ENCODE peak calls at places on chromosomes 13 and 19, in five cellular contexts. One of them, this sample, is unnamed.

GRCh38 chr19:5801796-5802616 is 2.9 kb upstream of the NRTN start:
- DNase-seq in CD8-positive, alpha-beta T cell: no peak
- DNase-seq in astrocyte: no peak
- DNase-seq in HAP-1: no peak
- DNase-seq in aorta: peak; percentile 49
- DNase-seq in this sample: no peak

GRCh38 chr19:41804327-41804726 is 7.9 kb downstream of the CEACAM3 start:
- DNase-seq in CD8-positive, alpha-beta T cell: no peak
- DNase-seq in astrocyte: no peak
- DNase-seq in HAP-1: no peak
- DNase-seq in aorta: no peak
- DNase-seq in this sample: no peak

GRCh38 chr19:35860818-35861639 is 4.3 kb downstream of the KIRREL2 start:
- DNase-seq in CD8-positive, alpha-beta T cell: no peak
- DNase-seq in astrocyte: no peak
- DNase-seq in HAP-1: no peak
- DNase-seq in aorta: no peak
- DNase-seq in this sample: peak; percentile 74

GRCh38 chr13:74132152-74132767 is 1.9 kb downstream of the KLF12 start:
- DNase-seq in CD8-positive, alpha-beta T cell: no peak
- DNase-seq in astrocyte: peak; percentile 24
- DNase-seq in HAP-1: peak; percentile 47
- DNase-seq in aorta: no peak
- DNase-seq in this sample: no peak

GRCh38 chr13:40120288-40120687 is 464.8 kb downstream of the COG6 start:
- DNase-seq in CD8-positive, alpha-beta T cell: no peak
- DNase-seq in astrocyte: peak; percentile 63
- DNase-seq in HAP-1: peak; percentile 62
- DNase-seq in aorta: no peak
- DNase-seq in this sample: no peak

GRCh38 chr19:801030-801860 is 4.0 kb downstream of the PTBP1 start:
- DNase-seq in CD8-positive, alpha-beta T cell: no peak
- DNase-seq in astrocyte: no peak
- DNase-seq in HAP-1: no peak
- DNase-seq in aorta: peak; percentile 90
- DNase-seq in this sample: no peak

GRCh38 chr13:99313473-99313872 is 6.3 kb upstream of the GPR183 start:
- DNase-seq in CD8-positive, alpha-beta T cell: no peak
- DNase-seq in astrocyte: no peak
- DNase-seq in HAP-1: no peak
- DNase-seq in aorta: no peak
- DNase-seq in this sample: no peak

GRCh38 chr13:83881917-83882625 is at the start of gene SLITRK1:
- DNase-seq in CD8-positive, alpha-beta T cell: no peak
- DNase-seq in astrocyte: peak; percentile 60
- DNase-seq in HAP-1: peak; percentile 76
- DNase-seq in aorta: peak; percentile 60
- DNase-seq in this sample: peak; percentile 68

GRCh38 chr13:20161275-20161950 is 561 bp upstream of the GJA3 start:
- DNase-seq in CD8-positive, alpha-beta T cell: peak; percentile 51
- DNase-seq in astrocyte: no peak
- DNase-seq in HAP-1: no peak
- DNase-seq in aorta: no peak
- DNase-seq in this sample: no peak

GRCh38 chr19:13839938-13840750 is 36.8 kb upstream of the NANOS3 start:
- DNase-seq in CD8-positive, alpha-beta T cell: no peak
- DNase-seq in astrocyte: no peak
- DNase-seq in HAP-1: no peak
- DNase-seq in aorta: peak; percentile 90
- DNase-seq in this sample: no peak

GRCh38 chr19:51808333-51808986 is 13.5 kb downstream of the FPR3 start:
- DNase-seq in CD8-positive, alpha-beta T cell: no peak
- DNase-seq in astrocyte: no peak
- DNase-seq in HAP-1: no peak
- DNase-seq in aorta: no peak
- DNase-seq in this sample: no peak

GRCh38 chr19:17610384-17610783 is 54.9 kb downstream of the COLGALT1 start:
- DNase-seq in CD8-positive, alpha-beta T cell: no peak
- DNase-seq in astrocyte: no peak
- DNase-seq in HAP-1: peak; percentile 22
- DNase-seq in aorta: no peak
- DNase-seq in this sample: no peak

GRCh38 chr13:29515372-29515771 is 80.1 kb downstream of the SLC7A1 start:
- DNase-seq in CD8-positive, alpha-beta T cell: no peak
- DNase-seq in astrocyte: no peak
- DNase-seq in HAP-1: no peak
- DNase-seq in aorta: no peak
- DNase-seq in this sample: no peak

GRCh38 chr13:74005320-74006154 is 128.7 kb downstream of the KLF12 start:
- DNase-seq in CD8-positive, alpha-beta T cell: no peak
- DNase-seq in astrocyte: no peak
- DNase-seq in HAP-1: no peak
- DNase-seq in aorta: no peak
- DNase-seq in this sample: no peak

GRCh38 chr13:95573226-95573625 is 20.7 kb downstream of the CLDN10 start:
- DNase-seq in CD8-positive, alpha-beta T cell: no peak
- DNase-seq in astrocyte: no peak
- DNase-seq in HAP-1: peak; percentile 69
- DNase-seq in aorta: no peak
- DNase-seq in this sample: no peak

GRCh38 chr19:6297202-6297601 is 17.4 kb upstream of the MLLT1 start:
- DNase-seq in CD8-positive, alpha-beta T cell: no peak
- DNase-seq in astrocyte: no peak
- DNase-seq in HAP-1: no peak
- DNase-seq in aorta: no peak
- DNase-seq in this sample: no peak

GRCh38 chr19:47848871-47849473 is 10.1 kb upstream of the TPRX2 start:
- DNase-seq in CD8-positive, alpha-beta T cell: peak; percentile 1
- DNase-seq in astrocyte: no peak
- DNase-seq in HAP-1: peak; percentile 80
- DNase-seq in aorta: peak; percentile 53
- DNase-seq in this sample: no peak

GRCh38 chr19:6753178-6754031 is 13.8 kb downstream of the SH2D3A start:
- DNase-seq in CD8-positive, alpha-beta T cell: peak; percentile 55
- DNase-seq in astrocyte: peak; percentile 39
- DNase-seq in HAP-1: peak; percentile 82
- DNase-seq in aorta: peak; percentile 83
- DNase-seq in this sample: no peak

GRCh38 chr13:30376426-30377311 is 45.6 kb upstream of the UBE2L5 start:
- DNase-seq in CD8-positive, alpha-beta T cell: peak; percentile 62
- DNase-seq in astrocyte: no peak
- DNase-seq in HAP-1: no peak
- DNase-seq in aorta: no peak
- DNase-seq in this sample: no peak

GRCh38 chr19:39692166-39692565 is 12.1 kb upstream of the LGALS14 start:
- DNase-seq in CD8-positive, alpha-beta T cell: no peak
- DNase-seq in astrocyte: no peak
- DNase-seq in HAP-1: no peak
- DNase-seq in aorta: no peak
- DNase-seq in this sample: no peak

GRCh38 chr13:50353651-50354415 is 338.6 kb downstream of the KCNRG start:
- DNase-seq in CD8-positive, alpha-beta T cell: no peak
- DNase-seq in astrocyte: peak; percentile 68
- DNase-seq in HAP-1: no peak
- DNase-seq in aorta: no peak
- DNase-seq in this sample: no peak

GRCh38 chr13:31172001-31172400 is 10.3 kb upstream of the HSPH1 start:
- DNase-seq in CD8-positive, alpha-beta T cell: no peak
- DNase-seq in astrocyte: peak; percentile 55
- DNase-seq in HAP-1: no peak
- DNase-seq in aorta: no peak
- DNase-seq in this sample: no peak

GRCh38 chr13:45289936-45290563 is 50.9 kb downstream of the TPT1 start:
- DNase-seq in CD8-positive, alpha-beta T cell: no peak
- DNase-seq in astrocyte: no peak
- DNase-seq in HAP-1: peak; percentile 99
- DNase-seq in aorta: no peak
- DNase-seq in this sample: no peak

GRCh38 chr19:54470991-54471782 is 1.9 kb downstream of the CDC42EP5 start:
- DNase-seq in CD8-positive, alpha-beta T cell: no peak
- DNase-seq in astrocyte: no peak
- DNase-seq in HAP-1: no peak
- DNase-seq in aorta: peak; percentile 59
- DNase-seq in this sample: no peak
- H3K4me3 ChIP-seq in CD8-positive, alpha-beta T cell: no peak overlapping the region
- H3K4me3 ChIP-seq in astrocyte: peak overlapping the region; percentile 33
- H3K4me3 ChIP-seq in HAP-1: no peak overlapping the region
- H3K4me3 ChIP-seq in aorta: peak overlapping the region; percentile 29
- H3K4me3 ChIP-seq in this sample: peak overlapping the region; percentile 22

GRCh38 chr19:33434886-33435705 is 61.6 kb downstream of the CEBPG start:
- DNase-seq in CD8-positive, alpha-beta T cell: no peak
- DNase-seq in astrocyte: peak; percentile 17
- DNase-seq in HAP-1: no peak
- DNase-seq in aorta: peak; percentile 31
- DNase-seq in this sample: no peak
- H3K4me3 ChIP-seq in CD8-positive, alpha-beta T cell: no peak overlapping the region
- H3K4me3 ChIP-seq in astrocyte: no peak overlapping the region
- H3K4me3 ChIP-seq in HAP-1: no peak overlapping the region
- H3K4me3 ChIP-seq in aorta: no peak overlapping the region
- H3K4me3 ChIP-seq in this sample: no peak overlapping the region

GRCh38 chr19:7863157-7863970 is 10.8 kb downstream of the PRR36 start:
- DNase-seq in CD8-positive, alpha-beta T cell: no peak
- DNase-seq in astrocyte: no peak
- DNase-seq in HAP-1: no peak
- DNase-seq in aorta: no peak
- DNase-seq in this sample: no peak

GRCh38 chr19:7862413-7862951 is 11.7 kb downstream of the PRR36 start:
- DNase-seq in CD8-positive, alpha-beta T cell: peak; percentile 43
- DNase-seq in astrocyte: no peak
- DNase-seq in HAP-1: no peak
- DNase-seq in aorta: no peak
- DNase-seq in this sample: no peak

GRCh38 chr19:7860902-7861618 is 13.1 kb downstream of the PRR36 start:
- DNase-seq in CD8-positive, alpha-beta T cell: no peak
- DNase-seq in astrocyte: no peak
- DNase-seq in HAP-1: no peak
- DNase-seq in aorta: no peak
- DNase-seq in this sample: no peak

GRCh38 chr19:7860166-7860901 is 13.9 kb downstream of the PRR36 start:
- DNase-seq in CD8-positive, alpha-beta T cell: no peak
- DNase-seq in astrocyte: no peak
- DNase-seq in HAP-1: no peak
- DNase-seq in aorta: no peak
- DNase-seq in this sample: no peak

GRCh38 chr19:7861619-7862412 is 12.4 kb downstream of the PRR36 start:
- DNase-seq in CD8-positive, alpha-beta T cell: no peak
- DNase-seq in astrocyte: no peak
- DNase-seq in HAP-1: no peak
- DNase-seq in aorta: no peak
- DNase-seq in this sample: no peak
- H3K4me3 ChIP-seq in CD8-positive, alpha-beta T cell: peak overlapping the region; percentile 60
- H3K4me3 ChIP-seq in astrocyte: no peak overlapping the region
- H3K4me3 ChIP-seq in HAP-1: no peak overlapping the region
- H3K4me3 ChIP-seq in aorta: no peak overlapping the region
- H3K4me3 ChIP-seq in this sample: peak overlapping the region; percentile 37

DNA sequence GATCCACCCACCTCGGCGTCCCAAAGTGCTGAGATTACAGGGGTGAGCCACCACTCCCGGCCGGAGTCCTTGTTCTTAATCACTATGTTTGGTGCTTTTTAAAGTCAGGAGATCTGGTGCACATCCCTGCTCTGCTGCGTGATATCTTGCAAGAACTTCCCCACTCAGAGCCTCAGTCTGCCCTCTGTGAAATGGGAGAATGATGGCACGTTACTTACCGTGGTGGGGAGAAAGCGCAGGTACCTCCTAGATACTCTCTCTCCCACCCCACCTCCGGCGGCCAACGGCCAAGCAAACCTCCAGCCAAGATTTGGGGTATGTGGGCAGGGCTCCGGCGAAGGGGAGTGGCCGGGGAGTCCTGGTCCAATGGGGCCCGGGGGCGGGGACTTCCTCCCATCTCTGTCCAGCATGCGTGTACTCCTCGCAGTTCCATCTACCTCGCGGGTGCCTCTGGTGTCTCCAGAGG is at the start of gene RYR1:
- DNase-seq in CD8-positive, alpha-beta T cell: peak; percentile 11
- DNase-seq in astrocyte: no peak
- DNase-seq in HAP-1: peak; percentile 40
- DNase-seq in aorta: peak; percentile 81
- DNase-seq in this sample: no peak
- H3K4me3 ChIP-seq in CD8-positive, alpha-beta T cell: no peak within 1 kb of the TSS
- H3K4me3 ChIP-seq in astrocyte: no peak within 1 kb of the TSS
- H3K4me3 ChIP-seq in HAP-1: no peak within 1 kb of the TSS
- H3K4me3 ChIP-seq in aorta: no peak within 1 kb of the TSS
- H3K4me3 ChIP-seq in this sample: peak within 1 kb of the TSS; percentile 38

GRCh38 chr13:23160241-23161175 is 20.3 kb upstream of the SGCG start:
- DNase-seq in CD8-positive, alpha-beta T cell: no peak
- DNase-seq in astrocyte: no peak
- DNase-seq in HAP-1: no peak
- DNase-seq in aorta: no peak
- DNase-seq in this sample: no peak
- H3K4me3 ChIP-seq in CD8-positive, alpha-beta T cell: no peak overlapping the region
- H3K4me3 ChIP-seq in astrocyte: peak overlapping the region; percentile 42
- H3K4me3 ChIP-seq in HAP-1: peak overlapping the region; percentile 31
- H3K4me3 ChIP-seq in aorta: peak overlapping the region; percentile 58
- H3K4me3 ChIP-seq in this sample: peak overlapping the region; percentile 85

DNA sequence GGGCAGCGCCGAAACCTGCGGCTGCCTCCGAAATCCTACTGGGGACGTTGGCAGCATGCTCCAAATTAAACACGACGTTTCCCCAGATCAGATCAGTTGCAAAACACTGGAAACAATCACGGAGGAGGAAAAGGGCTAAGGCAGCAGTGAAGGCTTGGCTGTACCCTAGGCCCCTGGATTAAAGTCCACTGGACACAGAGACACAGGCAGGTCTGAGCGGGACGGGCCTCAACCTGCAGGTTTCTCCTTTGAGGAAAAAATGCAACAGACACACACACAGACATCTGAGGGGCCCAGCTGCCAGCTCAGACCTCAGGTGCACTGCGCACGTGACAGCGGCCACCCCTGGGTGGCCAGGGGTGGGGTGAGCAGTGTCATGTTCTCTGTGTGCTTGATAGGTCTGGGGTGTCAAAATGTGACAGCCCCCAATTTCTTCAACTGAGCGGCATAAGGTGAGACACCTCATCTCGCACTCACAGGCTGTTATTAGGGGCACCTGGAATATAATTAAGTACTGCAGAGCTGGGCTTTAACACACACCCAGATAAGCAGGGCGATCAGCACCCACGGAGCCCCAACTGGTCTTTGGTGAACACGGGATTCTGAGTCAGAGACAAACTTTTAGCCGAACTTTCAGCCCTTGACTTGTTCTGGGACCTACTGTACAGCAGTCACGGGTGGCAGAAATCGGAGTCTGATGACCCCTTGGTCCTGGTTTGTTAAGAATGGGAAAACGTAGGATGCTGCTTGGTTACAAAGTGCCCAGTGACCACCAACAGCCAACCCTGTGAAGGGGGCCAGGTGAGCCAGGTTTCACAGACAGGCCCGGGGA is 9.3 kb downstream of the SH3GL1 start:
- DNase-seq in CD8-positive, alpha-beta T cell: no peak
- DNase-seq in astrocyte: no peak
- DNase-seq in HAP-1: no peak
- DNase-seq in aorta: no peak
- DNase-seq in this sample: no peak
- H3K4me3 ChIP-seq in CD8-positive, alpha-beta T cell: no peak overlapping the region
- H3K4me3 ChIP-seq in astrocyte: peak overlapping the region; percentile 15
- H3K4me3 ChIP-seq in HAP-1: no peak overlapping the region
- H3K4me3 ChIP-seq in aorta: no peak overlapping the region
- H3K4me3 ChIP-seq in this sample: no peak overlapping the region